ENCODE peak calls at places on chromosomes 2 and 18, in eight cellular contexts. B is heart right ventricle; H is stimulated activated CD8-positive, alpha-beta memory T cell treated with anti-CD3 and anti-CD28 coated beads, Interleukin-4, amount 100 ng/mL, for 1 hour; Y is AG04449; Z is T-cell; Q is NCI-H1436; N is NCI-H1417; C is fibroblast of the conjunctiva. E is an unnamed sample.

GRCh38 chr18:78876868-78877267 is 102.8 kb upstream of the SALL3 start:
- DNase-seq in C (no peak), H (no peak), Q (no peak), Z (no peak), B (no peak), Y (no peak), N (no peak), E (no peak)

GRCh38 chr2:143981428-143981827 is 538.5 kb downstream of the ZEB2 start:
- DNase-seq in H (no peak), Y (no peak), C (no peak), Z (no peak), N (no peak), B (no peak), Q (no peak), E (no peak)

GRCh38 chr2:18901255-18901654 is 311.9 kb upstream of the NT5C1B start:
- DNase-seq in C (peak; percentile 10), Z (no peak), Y (no peak), Q (no peak), H (no peak), B (no peak), N (no peak), E (no peak)

GRCh38 chr18:32056613-32057358 is 34.9 kb upstream of the RNF138 start:
- DNase-seq in Q (no peak), Y (no peak), N (peak; percentile 4), H (no peak), B (no peak), Z (no peak), C (no peak), E (no peak)

GRCh38 chr2:12883911-12884310 is 167.2 kb downstream of the TRIB2 start:
- DNase-seq in H (no peak), B (no peak), Z (no peak), Y (no peak), N (no peak), Q (no peak), C (no peak), E (no peak)

GRCh38 chr18:902179-902718 is 2.4 kb upstream of the ADCYAP1 start:
- DNase-seq in B (no peak), H (no peak), Q (no peak), Y (no peak), C (no peak), N (no peak), Z (no peak), E (no peak)

GRCh38 chr2:130873700-130874346 is 37.1 kb downstream of the ARHGEF4 start:
- DNase-seq in Z (peak; percentile 31), B (peak; percentile 70), Q (peak; percentile 65), N (peak; percentile 47), Y (no peak), H (peak; percentile 41), C (peak; percentile 39), E (peak; percentile 6)

GRCh38 chr2:212027681-212028628 is 510.6 kb downstream of the ERBB4 start:
- DNase-seq in B (no peak), H (no peak), Z (no peak), Q (no peak), C (no peak), Y (no peak), N (no peak), E (no peak)

GRCh38 chr2:108407864-108408729 is 30.3 kb downstream of the SULT1C4 start:
- DNase-seq in B (no peak), N (no peak), Q (no peak), Z (no peak), C (no peak), Y (peak; percentile 14), H (no peak), E (no peak)

GRCh38 chr2:226792155-226792871 is 7.3 kb downstream of the IRS1 start:
- DNase-seq in B (no peak), C (no peak), H (no peak), Y (no peak), N (no peak), Q (no peak), Z (no peak), E (no peak)

GRCh38 chr18:49490246-49490762 is 3.3 kb upstream of the C18orf32 start:
- DNase-seq in N (no peak), Z (no peak), H (no peak), C (no peak), B (no peak), Y (no peak), Q (no peak), E (no peak)

GRCh38 chr2:127535422-127535901 is at the start of gene MYO7B:
- DNase-seq in Z (no peak), C (no peak), H (no peak), Q (no peak), N (peak; percentile 27), B (no peak), Y (no peak), E (no peak)

GRCh38 chr2:33620-34019 is 12.7 kb downstream of the FAM110C start:
- DNase-seq in Q (no peak), Y (no peak), N (no peak), H (peak; percentile 29), B (no peak), Z (no peak), C (no peak), E (no peak)

GRCh38 chr2:172168917-172169346 is 66.2 kb upstream of the DLX2 start:
- DNase-seq in N (no peak), Z (no peak), H (no peak), Q (no peak), B (no peak), Y (peak; percentile 38), C (no peak), E (no peak)